ENCODE peak calls at places on chromosomes 7 and 10, in four cellular contexts. W is K562, A is GM12878, E is HepG2. C is an unnamed sample.

GRCh38 chr10:90018819-90019218 is 317.4 kb downstream of the KIF20B start:
- DNase-seq in W (no peak), A (no peak), E (no peak), C (no peak)

GRCh38 chr10:100163704-100164621 is 21.9 kb downstream of the ERLIN1 start:
- DNase-seq in W (no peak), A (no peak), E (peak; percentile 39), C (no peak)

GRCh38 chr10:133012573-133013359 is 70.4 kb upstream of the CFAP46 start:
- DNase-seq in W (peak; percentile 46), A (no peak), E (no peak), C (no peak)

GRCh38 chr7:115704884-115705283 is 325.7 kb downstream of the TFEC start:
- DNase-seq in W (no peak), A (no peak), E (no peak), C (no peak)

GRCh38 chr7:89042963-89043362 is 247.4 kb upstream of the TEX47 start:
- DNase-seq in W (no peak), A (no peak), E (no peak), C (no peak)

GRCh38 chr7:127392182-127392565 is 334 bp downstream of the ZNF800 start:
- DNase-seq in W (peak; percentile 84), A (no peak), E (no peak), C (peak; percentile 82)

GRCh38 chr10:103241262-103242011 is 4.2 kb upstream of the RPEL1 start:
- DNase-seq in W (no peak), A (no peak), E (peak; percentile 50), C (no peak)

GRCh38 chr10:100744136-100744979 is 1.0 kb upstream of the PAX2 start:
- DNase-seq in W (no peak), A (no peak), E (no peak), C (peak; percentile 76)

GRCh38 chr7:129208667-129209066 is 16.2 kb upstream of the AHCYL2 start:
- DNase-seq in W (no peak), A (no peak), E (no peak), C (no peak)

GRCh38 chr7:157044151-157044687 is 33.8 kb upstream of the MNX1 start:
- DNase-seq in W (peak; percentile 7), A (no peak), E (no peak), C (no peak)

GRCh38 chr7:28093617-28094232 is 86.9 kb downstream of the JAZF1 start:
- DNase-seq in W (peak; percentile 48), A (no peak), E (peak; percentile 23), C (peak; percentile 72)

GRCh38 chr7:122055072-122055471 is 89.0 kb downstream of the AASS start:
- DNase-seq in W (no peak), A (no peak), E (no peak), C (no peak)

GRCh38 chr10:31467791-31468535 is 148.9 kb downstream of the ZEB1 start:
- DNase-seq in W (no peak), A (no peak), E (peak; percentile 61), C (no peak)

GRCh38 chr7:116025098-116025809 is 5.3 kb downstream of the TFEC start:
- DNase-seq in W (no peak), A (no peak), E (no peak), C (no peak)

GRCh38 chr7:83550100-83550499 is 98.8 kb downstream of the SEMA3E start:
- DNase-seq in W (no peak), A (no peak), E (no peak), C (no peak)

GRCh38 chr10:48493083-48493871 is 111.6 kb downstream of the ARHGAP22 start:
- DNase-seq in W (no peak), A (no peak), E (no peak), C (peak; percentile 73)

GRCh38 chr10:92572362-92573090 is 1.4 kb downstream of the IDE start:
- DNase-seq in W (no peak), A (no peak), E (no peak), C (peak; percentile 24)

GRCh38 chr7:145543245-145543644 is 573.4 kb upstream of the CNTNAP2 start:
- DNase-seq in W (no peak), A (no peak), E (no peak), C (no peak)

GRCh38 chr10:103859161-103860141 is 4.1 kb upstream of the SH3PXD2A start:
- DNase-seq in W (peak; percentile 22), A (peak; percentile 24), E (peak; percentile 72), C (peak; percentile 71)

GRCh38 chr7:105521731-105522458 is at the start of gene PUS7:
- DNase-seq in W (peak; percentile 99), A (no peak), E (peak; percentile 76), C (peak; percentile 99)

GRCh38 chr7:123573896-123574467 is 16.4 kb upstream of the NDUFA5 start:
- DNase-seq in W (no peak), A (no peak), E (no peak), C (no peak)

GRCh38 chr7:75977741-75978140 is 16.7 kb downstream of the TMEM120A start:
- DNase-seq in W (no peak), A (no peak), E (no peak), C (peak; percentile 30)

GRCh38 chr10:6607187-6607586 is 27.1 kb upstream of the PRKCQ start:
- DNase-seq in W (no peak), A (no peak), E (no peak), C (no peak)

DNA sequence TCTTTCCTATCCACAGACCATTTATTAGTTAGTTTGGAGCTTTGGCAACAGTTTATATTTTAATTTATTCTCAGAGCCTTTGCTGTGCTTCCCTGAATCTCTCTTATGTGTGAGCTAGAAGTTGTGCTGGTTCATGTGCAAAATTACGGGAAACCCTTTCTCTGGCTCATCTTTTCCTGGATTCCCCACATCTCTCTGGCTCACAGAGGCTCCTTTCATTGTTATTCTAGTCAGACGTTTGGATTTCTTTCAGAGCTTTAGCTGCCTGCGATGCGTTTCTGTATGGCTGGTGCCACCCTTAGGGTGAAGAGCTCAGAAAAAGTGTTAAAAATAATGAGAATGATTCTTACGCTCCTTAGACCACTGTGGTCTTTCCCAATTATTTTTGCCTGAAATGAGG is 53.3 kb downstream of the TPST1 start:
- DNase-seq in W (no peak), A (no peak), E (no peak), C (no peak)
- TF ChIP-seq EP300 in W (no peak), A (no peak), E (no peak), C (no peak)

GRCh38 chr7:92071032-92071431 is 63.2 kb downstream of the CYP51A1 start:
- DNase-seq in W (no peak), A (no peak), E (no peak), C (no peak)
- TF ChIP-seq ZBTB33 in W (no peak), A (no peak), E (no peak), C (no peak)

DNA sequence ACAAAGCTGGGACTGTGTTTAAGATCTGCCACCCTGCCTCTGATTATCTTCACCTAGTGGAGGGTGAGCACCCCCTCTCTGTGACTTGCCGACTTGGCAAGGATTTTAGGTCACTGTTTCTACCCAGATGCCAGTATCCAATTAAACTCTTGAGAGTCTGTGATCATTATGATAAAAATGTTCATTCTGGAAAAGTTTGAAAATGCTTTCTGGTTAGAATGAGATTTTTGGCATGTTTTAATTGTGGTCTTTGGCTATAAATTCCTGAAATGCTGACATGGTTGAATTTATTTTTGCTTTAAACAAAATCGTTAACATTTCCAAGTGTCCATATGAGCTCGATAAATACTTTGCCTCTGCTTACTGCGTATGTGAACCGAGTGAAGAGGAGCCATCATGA is 221.4 kb downstream of the BICC1 start:
- DNase-seq in W (no peak), A (no peak), E (no peak), C (peak; percentile 53)
- H3K4me2 ChIP-seq in W (no peak overlapping the region), A (no peak overlapping the region), E (no peak overlapping the region), C (no peak overlapping the region)

GRCh38 chr7:103729026-103729425 is 260.4 kb downstream of the RELN start:
- DNase-seq in W (no peak), A (no peak), E (no peak), C (no peak)
- TF ChIP-seq EP300 in W (no peak), A (no peak), E (no peak), C (no peak)

DNA sequence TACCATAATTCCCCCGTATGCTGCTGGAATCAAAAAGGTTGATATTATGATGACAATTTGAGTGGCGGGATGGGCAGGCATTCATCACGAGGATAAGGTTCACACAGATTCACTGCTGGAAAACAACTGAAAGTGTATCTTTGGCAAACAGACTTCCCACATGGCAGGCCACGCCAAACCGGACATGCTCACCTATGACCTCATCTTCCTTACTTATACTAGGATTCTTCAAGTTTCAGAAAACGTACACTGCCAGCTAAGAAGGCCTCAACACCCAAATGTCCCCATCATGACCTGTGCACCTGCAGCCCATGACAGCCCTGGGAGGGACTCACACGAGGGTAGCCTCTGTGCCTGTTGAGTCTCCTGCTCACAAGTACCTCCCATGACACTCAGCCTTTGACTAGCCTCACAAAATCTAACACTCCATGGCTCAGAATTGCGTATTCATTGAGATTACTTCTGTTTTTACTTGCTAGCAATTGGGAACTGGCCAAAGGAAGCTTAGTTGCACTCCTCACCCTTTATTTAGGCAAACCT is 259.0 kb upstream of the GHITM start:
- DNase-seq in W (no peak), A (no peak), E (no peak), C (no peak)
- TF ChIP-seq ZBTB33 in W (no peak), A (no peak), E (no peak), C (no peak)

DNA sequence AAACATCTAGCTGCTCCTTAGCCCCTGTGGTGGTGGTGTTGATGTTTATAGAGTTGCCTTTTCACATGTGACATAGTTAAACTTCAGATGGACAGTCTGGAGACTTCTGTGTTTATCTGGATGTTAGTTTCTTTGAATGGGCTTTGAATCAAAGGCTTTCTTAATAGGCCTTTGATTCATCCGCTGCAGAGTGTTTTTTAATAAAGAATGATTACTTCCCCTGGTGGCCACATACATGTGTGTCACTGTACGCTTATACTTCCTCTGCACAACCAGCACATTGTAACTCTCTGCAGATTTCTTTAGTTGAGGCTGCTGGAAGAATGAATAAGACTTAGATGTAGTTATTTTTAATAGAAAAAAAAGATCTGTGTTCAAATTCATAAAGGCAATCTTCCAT is 221.1 kb downstream of the DYNC1I1 start:
- DNase-seq in W (no peak), A (no peak), E (no peak), C (no peak)
- H3K4me2 ChIP-seq in W (no peak overlapping the region), A (no peak overlapping the region), E (no peak overlapping the region), C (no peak overlapping the region)

GRCh38 chr7:16804674-16805439 is at the start of gene AGR2:
- DNase-seq in W (no peak), A (no peak), E (no peak), C (no peak)

GRCh38 chr7:16795624-16796023 is 9.2 kb downstream of the AGR2 start:
- DNase-seq in W (no peak), A (no peak), E (no peak), C (peak; percentile 63)

GRCh38 chr7:16803881-16804673 is 722 bp downstream of the AGR2 start:
- DNase-seq in W (no peak), A (no peak), E (peak; percentile 15), C (no peak)

GRCh38 chr7:16801111-16801542 is 3.7 kb downstream of the AGR2 start:
- DNase-seq in W (peak; percentile 15), A (no peak), E (peak; percentile 27), C (peak; percentile 42)

DNA sequence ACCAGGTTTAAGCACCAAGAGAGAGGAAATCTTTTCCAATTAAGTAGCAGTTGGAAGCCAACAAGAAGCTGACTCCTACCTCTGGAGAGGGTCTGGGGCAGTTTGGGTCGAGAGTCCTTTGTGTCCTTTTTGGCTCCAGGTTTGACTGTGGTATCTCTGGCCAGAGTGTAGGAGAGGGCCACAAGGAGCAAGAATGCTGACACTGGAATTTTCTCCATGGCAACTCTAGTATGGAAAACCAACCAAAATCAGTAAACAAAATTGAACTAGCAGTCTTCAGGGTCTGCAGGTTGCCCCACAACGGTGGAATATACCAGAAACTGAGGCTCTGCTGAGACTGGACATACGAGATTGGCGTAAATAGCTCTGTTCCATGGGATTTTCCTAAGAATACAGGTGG is 3.2 kb downstream of the AGR2 start:
- DNase-seq in W (no peak), A (no peak), E (no peak), C (no peak)
- TF ChIP-seq EP300 in W (no peak), A (no peak), E (no peak), C (no peak)